ENCODE peak calls at places on chromosome 11, in seven cellular contexts. Y is small intestine, V is GM23248, O is pancreas, R is colonic mucosa, W is heart left ventricle, Q is neural progenitor cell. U is an unnamed sample.

GRCh38 chr11:10450451-10451398 is 4.3 kb upstream of the AMPD3 start:
- DNase-seq in W (no peak), O (peak; percentile 84), Y (peak; percentile 88), R (peak; percentile 80), Q (peak; percentile 72), V (peak; percentile 45), U (peak; percentile 68)

GRCh38 chr11:105612766-105613165 is 2.9 kb downstream of the GRIA4 start:
- DNase-seq in Y (no peak), R (no peak), Q (no peak), O (no peak), W (no peak), V (no peak), U (no peak)

GRCh38 chr11:113618360-113618759 is 87.7 kb downstream of the TMPRSS5 start:
- DNase-seq in O (no peak), Q (no peak), W (no peak), R (no peak), V (peak; percentile 81), Y (no peak), U (peak; percentile 45)

GRCh38 chr11:5486421-5486820 is 2.1 kb upstream of the OR52D1 start:
- DNase-seq in V (no peak), Y (no peak), R (no peak), W (no peak), O (no peak), Q (no peak), U (no peak)

GRCh38 chr11:17748761-17749721 is 14.5 kb downstream of the KCNC1 start:
- DNase-seq in W (no peak), O (no peak), V (no peak), R (no peak), Q (no peak), Y (no peak), U (peak; percentile 20)

GRCh38 chr11:57279131-57279530 is 42.1 kb upstream of the APLNR start:
- DNase-seq in O (no peak), Q (no peak), V (peak; percentile 85), R (no peak), W (no peak), Y (no peak), U (no peak)

GRCh38 chr11:26993965-26994446 is at the start of gene FIBIN:
- DNase-seq in O (peak; percentile 51), R (no peak), Y (no peak), Q (peak; percentile 35), W (peak; percentile 21), V (peak; percentile 69), U (no peak)

GRCh38 chr11:127994736-127995135 is 592.6 kb downstream of the ETS1 start:
- DNase-seq in V (peak; percentile 71), R (no peak), O (no peak), W (no peak), Q (no peak), Y (no peak), U (no peak)

GRCh38 chr11:37511425-37511933 is 913.4 kb upstream of the RAG2 start:
- DNase-seq in W (no peak), V (peak; percentile 31), Y (no peak), Q (no peak), O (no peak), R (no peak), U (no peak)

GRCh38 chr11:9253086-9253485 is 12.1 kb downstream of the DENND5A start:
- DNase-seq in O (no peak), Y (no peak), R (no peak), V (peak; percentile 60), Q (no peak), W (no peak), U (no peak)

GRCh38 chr11:66815646-66816045 is 27.6 kb upstream of the RCE1 start:
- DNase-seq in W (no peak), O (no peak), Q (no peak), R (no peak), Y (no peak), V (peak; percentile 46), U (no peak)

GRCh38 chr11:110463153-110463552 is 33.4 kb downstream of the FDX1 start:
- DNase-seq in V (peak; percentile 63), O (no peak), W (peak; percentile 24), Q (peak; percentile 69), Y (peak; percentile 19), R (peak; percentile 46), U (no peak)

GRCh38 chr11:26623076-26623666 is 51.1 kb upstream of the MUC15 start:
- DNase-seq in W (no peak), R (no peak), Q (no peak), O (no peak), V (peak; percentile 27), Y (no peak), U (no peak)

GRCh38 chr11:94946812-94947211 is 26.5 kb downstream of the CWC15 start:
- DNase-seq in Q (no peak), R (no peak), W (no peak), Y (no peak), V (no peak), O (no peak), U (no peak)

GRCh38 chr11:95790933-95791247 is 592 bp downstream of the CEP57 start:
- DNase-seq in R (peak; percentile 85), O (peak; percentile 73), W (peak; percentile 54), V (peak; percentile 64), Q (peak; percentile 77), Y (peak; percentile 76), U (peak; percentile 75)

GRCh38 chr11:86160546-86161149 is 83.9 kb upstream of the EED start:
- DNase-seq in Q (no peak), W (no peak), O (no peak), Y (peak; percentile 31), R (no peak), V (peak; percentile 48), U (no peak)

GRCh38 chr11:117011541-117011908 is 86.7 kb downstream of the SIK3 start:
- DNase-seq in Q (no peak), V (no peak), Y (no peak), R (no peak), W (no peak), O (no peak), U (no peak)

GRCh38 chr11:120316880-120317688 is 8.0 kb upstream of the TLCD5 start:
- DNase-seq in Q (no peak), R (peak; percentile 92), O (peak; percentile 60), Y (peak; percentile 82), V (peak; percentile 65), W (peak; percentile 80), U (peak; percentile 94)

GRCh38 chr11:95732930-95733602 is 56.5 kb downstream of the FAM76B start:
- DNase-seq in W (no peak), Y (no peak), Q (no peak), O (no peak), R (no peak), V (no peak), U (no peak)

GRCh38 chr11:87432006-87432405 is 394.3 kb downstream of the TMEM135 start:
- DNase-seq in O (no peak), Q (no peak), Y (no peak), R (no peak), W (no peak), V (peak; percentile 74), U (no peak)

GRCh38 chr11:110207089-110207488 is 89.3 kb downstream of the RDX start:
- DNase-seq in R (no peak), W (no peak), Y (no peak), O (no peak), Q (no peak), V (no peak), U (no peak)

GRCh38 chr11:4610258-4610935 is 2.4 kb upstream of the TRIM68 start:
- DNase-seq in Y (peak; percentile 19), W (no peak), O (no peak), V (peak; percentile 23), R (no peak), Q (no peak), U (no peak)

GRCh38 chr11:68598816-68599653 is 85.3 kb upstream of the GAL start:
- DNase-seq in V (peak; percentile 52), R (no peak), W (no peak), Q (no peak), Y (no peak), O (no peak), U (no peak)

GRCh38 chr11:2093575-2094353 is 45.4 kb downstream of the IGF2 start:
- DNase-seq in O (peak; percentile 52), Q (no peak), R (no peak), Y (no peak), V (peak; percentile 93), W (peak; percentile 55), U (peak; percentile 91)
- H3K4me1 ChIP-seq in O (peaks cover 5% of the 10 kb centered on the region), Q (peaks cover 13% of the 10 kb centered on the region), R (no peaks in the 10 kb centered on the region), Y (no peaks in the 10 kb centered on the region), V (peaks cover 38% of the 10 kb centered on the region), W (peaks cover 37% of the 10 kb centered on the region), U (peaks cover 4% of the 10 kb centered on the region)

GRCh38 chr11:122786896-122787295 is 51.4 kb upstream of the CRTAM start:
- DNase-seq in Y (no peak), Q (no peak), R (no peak), V (no peak), W (no peak), O (no peak), U (peak; percentile 47)

GRCh38 chr11:122791411-122791810 is 46.9 kb upstream of the CRTAM start:
- DNase-seq in V (peak; percentile 45), W (no peak), R (no peak), Q (no peak), O (no peak), Y (no peak), U (no peak)

GRCh38 chr11:122791836-122792235 is 46.5 kb upstream of the CRTAM start:
- DNase-seq in R (no peak), Y (no peak), V (peak; percentile 86), W (no peak), O (no peak), Q (no peak), U (no peak)

GRCh38 chr11:122789916-122790315 is 48.4 kb upstream of the CRTAM start:
- DNase-seq in V (no peak), W (no peak), Y (no peak), R (no peak), Q (no peak), O (no peak), U (no peak)

GRCh38 chr11:122788781-122789535 is 49.3 kb upstream of the CRTAM start:
- DNase-seq in Y (no peak), O (no peak), Q (no peak), V (no peak), W (no peak), R (no peak), U (no peak)
- H3K4me1 ChIP-seq in Y (no peaks in the 10 kb centered on the region), O (no peaks in the 10 kb centered on the region), Q (no peaks in the 10 kb centered on the region), V (peaks cover 28% of the 10 kb centered on the region), W (peaks cover 12% of the 10 kb centered on the region), R (no peaks in the 10 kb centered on the region), U (no peaks in the 10 kb centered on the region)

DNA sequence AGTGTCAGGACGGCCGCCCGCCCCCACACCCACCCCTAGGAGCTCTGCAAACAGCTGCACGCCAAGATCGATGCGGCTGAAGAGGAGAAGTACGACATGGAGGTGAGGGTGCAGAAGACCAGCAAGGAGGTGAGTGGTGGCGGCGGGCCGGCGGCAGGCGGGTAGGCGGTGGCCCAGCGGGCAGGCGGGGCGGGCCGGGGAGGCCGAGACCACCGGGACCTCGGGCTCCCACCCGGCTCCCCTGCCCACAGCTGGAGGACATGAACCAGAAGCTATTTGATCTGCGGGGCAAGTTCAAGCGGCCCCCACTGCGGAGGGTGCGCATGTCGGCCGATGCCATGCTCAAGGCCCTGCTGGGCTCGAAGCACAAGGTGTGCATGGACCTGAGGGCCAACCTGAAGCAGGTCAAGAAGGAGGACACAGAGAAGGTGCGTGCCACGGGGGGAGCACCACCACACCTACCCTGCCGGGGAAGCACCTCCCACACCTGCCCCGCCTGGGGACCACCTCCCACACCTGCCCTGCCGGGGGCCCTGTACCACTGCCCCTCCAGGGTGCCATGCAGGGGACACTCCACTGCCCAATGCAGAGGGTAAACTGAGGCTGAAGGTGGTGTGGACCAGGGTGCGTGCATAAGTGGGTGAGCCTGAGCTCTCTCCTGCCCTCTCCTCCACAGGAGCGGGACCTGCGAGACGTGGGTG is 2.1 kb downstream of the TNNI2 start:
- DNase-seq in Y (no peak), Q (no peak), R (no peak), W (no peak), O (peak; percentile 57), V (no peak), U (no peak)
- H3K4me1 ChIP-seq in Y (peaks cover 5% of the 10 kb centered on the region), Q (peaks cover 5% of the 10 kb centered on the region), R (no peaks in the 10 kb centered on the region), W (peaks cover 44% of the 10 kb centered on the region), O (peaks cover 27% of the 10 kb centered on the region), V (no peaks in the 10 kb centered on the region), U (no peaks in the 10 kb centered on the region)

GRCh38 chr11:64395545-64396078 is 36.6 kb downstream of the RPS6KA4 start:
- DNase-seq in V (no peak), O (no peak), W (peak; percentile 25), Y (no peak), R (no peak), Q (no peak), U (no peak)
- H3K4me1 ChIP-seq in V (no peaks in the 10 kb centered on the region), O (no peaks in the 10 kb centered on the region), W (peaks cover 15% of the 10 kb centered on the region), Y (no peaks in the 10 kb centered on the region), R (no peaks in the 10 kb centered on the region), Q (peaks cover 12% of the 10 kb centered on the region), U (no peaks in the 10 kb centered on the region)